ENCODE peak calls at places on chromosomes 16 and 17, in six cellular contexts. S, R, D, Y, Q and I are unnamed samples.

GRCh38 chr17:38605852-38606645 is at the start of gene SRCIN1:
- DNase-seq in Q (peak; percentile 95), S (no peak), R (peak; percentile 80), D (peak; percentile 2), Y (peak; percentile 72), I (peak; percentile 23)

GRCh38 chr16:87216148-87216823 is 100.9 kb downstream of the C16orf95 start:
- DNase-seq in R (no peak), Q (no peak), D (no peak), S (no peak), Y (no peak), I (no peak)

GRCh38 chr16:87918866-87919680 is 17.3 kb downstream of the CA5A start:
- DNase-seq in R (no peak), Q (no peak), D (no peak), S (no peak), Y (no peak), I (no peak)

GRCh38 chr17:37138726-37139125 is 190.0 kb downstream of the AATF start:
- DNase-seq in R (no peak), S (no peak), Y (no peak), D (peak; percentile 36), Q (no peak), I (no peak)

GRCh38 chr16:86662195-86662594 is 83.8 kb downstream of the FOXL1 start:
- DNase-seq in D (peak; percentile 26), R (no peak), Y (no peak), S (peak; percentile 76), Q (no peak), I (no peak)

GRCh38 chr17:4604111-4604644 is 19.8 kb downstream of the SMTNL2 start:
- DNase-seq in S (peak; percentile 43), Y (no peak), R (no peak), Q (no peak), D (peak; percentile 62), I (peak; percentile 73)

GRCh38 chr16:71929048-71929447 is 33.7 kb downstream of the IST1 start:
- DNase-seq in D (peak; percentile 91), Q (no peak), Y (no peak), R (no peak), S (peak; percentile 84), I (no peak)

GRCh38 chr17:17739388-17740066 is 58.3 kb downstream of the RAI1 start:
- DNase-seq in R (no peak), Y (no peak), Q (no peak), S (peak; percentile 76), D (peak; percentile 64), I (no peak)

GRCh38 chr17:74697477-74697876 is 15.2 kb downstream of the CD300LF start:
- DNase-seq in Y (no peak), Q (no peak), D (no peak), R (no peak), S (no peak), I (no peak)

GRCh38 chr17:63542942-63543821 is 7.1 kb upstream of the DCAF7 start:
- DNase-seq in Q (no peak), Y (no peak), S (no peak), R (no peak), D (no peak), I (no peak)

GRCh38 chr16:72986011-72986410 is 61.9 kb downstream of the ZFHX3 start:
- DNase-seq in R (no peak), Q (no peak), D (no peak), S (peak; percentile 18), Y (no peak), I (no peak)

DNA sequence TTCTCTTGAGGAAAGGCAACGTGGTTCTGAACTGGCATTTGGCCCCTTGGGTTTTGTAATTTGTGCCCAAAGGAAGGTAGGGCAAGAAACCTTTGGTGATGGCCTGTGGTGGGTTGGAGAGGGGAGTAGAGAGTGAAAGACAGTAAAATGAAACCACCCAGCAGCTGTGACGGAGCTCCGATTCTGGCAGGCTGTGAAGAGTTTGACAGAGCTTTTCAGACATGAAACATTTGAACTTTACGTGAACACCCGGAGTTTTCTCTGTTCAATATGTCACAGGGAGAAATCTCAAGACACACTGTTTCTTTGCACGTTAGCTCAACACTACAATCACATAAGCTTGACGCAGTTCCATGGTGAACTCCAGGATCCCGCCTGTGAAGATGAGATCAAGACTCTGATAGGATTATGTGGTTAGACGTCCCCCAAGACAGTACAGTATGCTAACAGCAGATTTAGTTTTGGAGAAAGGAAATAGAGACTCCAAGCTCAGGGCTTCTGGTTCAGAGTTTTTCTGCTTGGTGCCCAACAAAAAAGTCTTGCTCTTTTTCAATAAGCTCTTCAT is 79.7 kb upstream of the CDH11 start:
- DNase-seq in S (no peak), D (peak; percentile 19), R (no peak), Q (no peak), Y (no peak), I (no peak)
- H3K27ac ChIP-seq in S (no peak overlapping the region), D (no peak overlapping the region), R (no peak overlapping the region), Q (no peak overlapping the region), Y (no peak overlapping the region), I (no peak overlapping the region)

GRCh38 chr16:84184775-84185174 is 2.1 kb downstream of the TAF1C start:
- DNase-seq in R (no peak), Q (no peak), Y (no peak), S (no peak), D (no peak), I (no peak)
- H4K91ac ChIP-seq in R (no peak overlapping the region), Q (no peak overlapping the region), Y (no peak overlapping the region), S (no peak overlapping the region), D (no peak overlapping the region), I (no peak overlapping the region)

GRCh38 chr17:77318491-77319210 is 177.9 kb downstream of the SEC14L1 start:
- DNase-seq in Q (no peak), S (peak; percentile 72), R (no peak), D (peak; percentile 29), Y (no peak), I (peak; percentile 49)

GRCh38 chr17:77322284-77322533 is 181.4 kb downstream of the SEC14L1 start:
- DNase-seq in S (no peak), D (no peak), R (no peak), Y (no peak), Q (no peak), I (no peak)

GRCh38 chr17:77319211-77320031 is 178.7 kb downstream of the SEC14L1 start:
- DNase-seq in Q (no peak), Y (no peak), R (peak; percentile 78), S (peak; percentile 98), D (peak; percentile 86), I (peak; percentile 87)

GRCh38 chr17:77320046-77320445 is 179.3 kb downstream of the SEC14L1 start:
- DNase-seq in Q (no peak), Y (no peak), R (peak; percentile 29), S (peak; percentile 81), D (peak; percentile 63), I (no peak)

GRCh38 chr17:77320501-77321256 is 179.9 kb downstream of the SEC14L1 start:
- DNase-seq in S (peak; percentile 51), Q (no peak), R (no peak), D (no peak), Y (no peak), I (no peak)
- H2BK120ac ChIP-seq in S (peak overlapping the region; percentile 98), Q (no peak overlapping the region), R (no peak overlapping the region), D (peak overlapping the region; percentile 98), Y (no peak overlapping the region), I (peak overlapping the region; percentile 77)

DNA sequence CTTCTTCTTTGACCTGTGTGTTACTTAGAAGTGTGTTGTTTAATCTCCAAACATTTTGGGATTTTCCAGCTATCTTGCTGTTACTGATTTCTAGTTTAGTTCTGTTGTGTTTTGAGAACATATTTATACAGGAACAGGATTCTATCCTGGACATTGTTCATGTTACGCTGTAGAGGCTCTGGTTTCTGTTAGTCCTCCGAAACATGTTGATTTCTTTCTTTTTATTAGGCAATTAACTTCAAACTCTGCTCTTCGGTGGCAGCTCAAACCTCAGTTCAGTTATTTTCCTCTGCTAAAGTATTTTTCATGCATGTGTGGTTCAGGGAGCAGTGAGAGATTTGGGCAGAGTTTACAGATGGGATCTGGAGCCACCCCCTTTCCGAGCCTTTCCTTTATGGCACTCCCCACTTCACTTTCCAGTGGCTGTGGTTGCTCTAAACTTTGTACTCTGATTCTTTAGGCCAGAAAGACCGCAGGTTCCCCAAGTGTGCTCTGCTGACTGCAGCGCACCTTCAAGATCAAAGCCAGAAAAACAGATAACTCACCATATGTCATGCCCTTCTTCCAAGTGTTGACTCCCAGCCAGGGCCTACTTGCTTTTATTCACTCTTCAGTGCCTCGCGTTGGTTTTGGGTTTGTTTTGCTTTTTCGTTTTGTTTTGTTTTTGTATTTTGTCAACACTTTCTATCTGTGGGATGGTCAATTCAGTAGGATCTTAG is 77.6 kb upstream of the KSR1 start:
- DNase-seq in Q (no peak), D (no peak), R (no peak), Y (no peak), S (no peak), I (no peak)
- H3K27ac ChIP-seq in Q (no peak overlapping the region), D (no peak overlapping the region), R (no peak overlapping the region), Y (no peak overlapping the region), S (no peak overlapping the region), I (no peak overlapping the region)

GRCh38 chr17:55430531-55431228 is 9.0 kb upstream of the MMD start:
- DNase-seq in D (no peak), Q (no peak), Y (no peak), S (no peak), R (no peak), I (no peak)
- H4K91ac ChIP-seq in D (no peak overlapping the region), Q (no peak overlapping the region), Y (no peak overlapping the region), S (no peak overlapping the region), R (no peak overlapping the region), I (no peak overlapping the region)

DNA sequence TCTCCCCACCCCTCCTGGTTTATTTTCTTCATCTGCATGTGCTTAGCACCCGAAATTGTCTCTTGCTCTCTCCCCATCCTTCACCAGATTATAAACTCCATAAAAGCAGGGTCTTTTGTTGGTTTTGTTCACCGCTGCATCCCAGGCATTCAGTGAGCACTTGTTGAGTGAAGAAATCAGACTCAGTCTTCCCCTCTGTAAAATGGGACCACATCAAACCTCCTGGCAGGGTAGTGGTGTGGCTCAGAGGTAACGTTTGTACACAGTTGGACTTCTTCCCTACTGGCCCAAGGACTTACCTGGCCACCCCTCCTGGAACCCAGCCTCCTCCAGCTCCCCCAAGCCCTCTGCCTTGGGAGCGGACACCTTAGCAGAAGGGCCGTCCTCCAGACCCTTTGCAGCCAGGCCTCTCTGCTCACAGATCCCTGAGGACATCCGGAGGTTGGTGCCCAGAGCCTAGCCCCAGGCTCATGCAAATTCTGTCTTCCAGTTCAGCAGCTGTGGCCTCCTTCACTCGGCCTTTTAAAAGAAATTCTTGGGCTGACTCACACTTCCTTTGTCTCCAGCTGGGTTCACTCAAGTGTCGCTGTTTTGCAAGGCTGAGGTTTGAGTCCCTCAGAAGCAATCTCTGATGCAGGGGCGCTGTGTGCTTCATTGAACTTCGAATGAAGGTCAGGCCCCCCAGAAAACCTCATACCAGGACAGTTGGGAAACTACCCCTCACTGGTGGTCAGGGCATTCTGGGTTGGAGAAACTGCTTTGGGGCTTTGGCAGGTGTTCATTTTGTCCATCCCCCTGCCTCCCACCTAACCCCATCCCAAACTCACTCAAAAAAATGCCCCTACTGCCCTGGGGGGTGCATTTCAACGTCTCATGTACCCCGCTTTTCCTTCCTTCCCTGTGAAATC is 16.8 kb upstream of the RMI2 start:
- DNase-seq in Y (peak; percentile 62), R (peak; percentile 97), D (peak; percentile 97), Q (peak; percentile 78), S (peak; percentile 98), I (peak; percentile 90)
- H2BK120ac ChIP-seq in Y (peak overlapping the region; percentile 83), R (peak overlapping the region; percentile 53), D (peak overlapping the region; percentile 98), Q (peak overlapping the region; percentile 99), S (peak overlapping the region; percentile 78), I (peak overlapping the region; percentile 90)